ENCODE peak calls at places on chromosomes 13 and 19, in five cellular contexts. K is NCI-H1048; M is AG10803; Q is fibroblast of the conjunctiva; I is stimulated activated CD4-positive, alpha-beta T cell treated with anti-CD3 and anti-CD28 coated beads, Interleukin-12 subunit alpha, Interleukin-12 subunit beta, amount 100 ng/mL, for 4 hours. T is an unnamed sample.
A peak's percentile ranks its signal among the peaks of the same experiment; 100 is the strongest.

GRCh38 chr19:9839415-9839814 is 4.3 kb downstream of the PIN1 start:
- DNase-seq in M (no peak), Q (peak; percentile 12), K (no peak), I (no peak), T (no peak)

GRCh38 chr19:13033244-13033643 is 38.0 kb downstream of the NFIX start:
- DNase-seq in K (no peak), I (no peak), M (peak; percentile 50), Q (no peak), T (no peak)

GRCh38 chr13:20826301-20826700 is 52.5 kb upstream of the EEF1AKMT1 start:
- DNase-seq in I (no peak), K (no peak), M (no peak), Q (no peak), T (no peak)

GRCh38 chr13:112696869-112697465 is 7.1 kb downstream of the ATP11A start:
- DNase-seq in Q (no peak), I (no peak), M (no peak), K (no peak), T (no peak)

GRCh38 chr19:54551293-54551692 is 22.3 kb upstream of the LILRA2 start:
- DNase-seq in I (no peak), M (no peak), Q (no peak), K (no peak), T (peak; percentile 81)

GRCh38 chr13:67343777-67344176 is 113.6 kb upstream of the PCDH9 start:
- DNase-seq in M (no peak), I (no peak), Q (no peak), K (no peak), T (no peak)

GRCh38 chr19:13128583-13128982 is 10.5 kb downstream of the NACC1 start:
- DNase-seq in Q (no peak), K (no peak), I (no peak), M (no peak), T (no peak)

GRCh38 chr19:29241324-29241723 is 28.4 kb upstream of the UQCRFS1 start:
- DNase-seq in Q (no peak), K (no peak), M (no peak), I (no peak), T (no peak)

GRCh38 chr13:87792878-87793277 is 121.7 kb downstream of the SLITRK5 start:
- DNase-seq in K (no peak), Q (no peak), I (no peak), M (no peak), T (no peak)

GRCh38 chr19:51692065-51692915 is 840 bp upstream of the SPACA6 start:
- DNase-seq in Q (no peak), I (no peak), K (no peak), M (no peak), T (no peak)

GRCh38 chr13:108328848-108329247 is 59.3 kb downstream of the TNFSF13B start:
- DNase-seq in I (no peak), Q (no peak), M (no peak), K (no peak), T (no peak)

GRCh38 chr19:51372649-51373504 is at the start of gene NKG7:
- DNase-seq in M (no peak), I (peak; percentile 56), K (no peak), Q (no peak), T (peak; percentile 89)

GRCh38 chr19:16801599-16801998 is 27.6 kb upstream of the SIN3B start:
- DNase-seq in I (no peak), K (no peak), M (peak; percentile 53), Q (peak; percentile 18), T (no peak)

GRCh38 chr13:44843403-44843802 is 145.9 kb downstream of the NUFIP1 start:
- DNase-seq in M (peak; percentile 82), I (no peak), Q (no peak), K (no peak), T (no peak)

GRCh38 chr13:39417131-39417530 is 185.9 kb downstream of the LHFPL6 start:
- DNase-seq in M (no peak), K (no peak), I (no peak), Q (no peak), T (no peak)

GRCh38 chr13:21175656-21176194 is 627 bp downstream of the SKA3 start:
- DNase-seq in I (no peak), Q (peak; percentile 21), K (peak; percentile 10), M (no peak), T (peak; percentile 17)

GRCh38 chr19:496333-496634 is at the start of gene MADCAM1:
- DNase-seq in Q (no peak), I (no peak), K (no peak), M (no peak), T (no peak)

GRCh38 chr13:45370922-45371406 is 30.0 kb upstream of the TPT1 start:
- DNase-seq in I (peak; percentile 56), K (no peak), M (peak; percentile 86), Q (peak; percentile 46), T (no peak)

GRCh38 chr19:49064768-49065611 is at the start of gene NTF4:
- DNase-seq in M (no peak), I (no peak), K (no peak), Q (no peak), T (no peak)

GRCh38 chr19:5966215-5966614 is 11.7 kb downstream of the RANBP3 start:
- DNase-seq in M (peak; percentile 85), K (no peak), Q (no peak), I (no peak), T (no peak)

GRCh38 chr13:31221057-31221456 is 21.3 kb downstream of the B3GLCT start:
- DNase-seq in K (no peak), I (no peak), Q (no peak), M (no peak), T (no peak)

GRCh38 chr19:3186377-3186688 is 603 bp downstream of the NCLN start:
- DNase-seq in K (no peak), Q (no peak), M (no peak), I (no peak), T (no peak)

GRCh38 chr13:104297075-104297474 is 1230.9 kb upstream of the SLC10A2 start:
- DNase-seq in I (no peak), M (no peak), Q (no peak), K (no peak), T (no peak)

GRCh38 chr19:1151917-1152601 is 22.0 kb downstream of the SBNO2 start:
- DNase-seq in Q (no peak), M (peak; percentile 34), K (no peak), I (no peak), T (no peak)

GRCh38 chr19:16262618-16263017 is 62.0 kb upstream of the KLF2 start:
- DNase-seq in M (no peak), Q (no peak), I (no peak), K (no peak), T (no peak)

GRCh38 chr13:24038405-24038804 is 122.1 kb upstream of the SPATA13 start:
- DNase-seq in I (no peak), Q (no peak), K (no peak), M (no peak), T (no peak)

GRCh38 chr19:19758164-19758563 is 25.3 kb upstream of the ZNF14 start:
- DNase-seq in Q (no peak), I (no peak), K (no peak), M (no peak), T (no peak)

GRCh38 chr19:46981296-46981695 is 38.3 kb upstream of the NPAS1 start:
- DNase-seq in Q (no peak), M (no peak), I (no peak), K (no peak), T (no peak)

GRCh38 chr19:39236527-39236926 is 8.3 kb downstream of the IFNL3 start:
- DNase-seq in K (no peak), I (no peak), Q (no peak), M (no peak), T (no peak)

GRCh38 chr19:42121666-42122069 is 10.6 kb downstream of the POU2F2 start:
- DNase-seq in M (peak; percentile 84), Q (peak; percentile 33), K (no peak), I (peak; percentile 80), T (no peak)

GRCh38 chr13:107680115-107680514 is 535.2 kb downstream of the LIG4 start:
- DNase-seq in M (no peak), K (no peak), Q (no peak), I (no peak), T (no peak)

GRCh38 chr13:46111151-46111550 is 6.3 kb upstream of the CPB2 start:
- DNase-seq in K (no peak), M (no peak), Q (no peak), I (no peak), T (no peak)

T was measured in Jurkat, Clone E6-1.